ENCODE peak calls at places on chromosomes 13 and 19, in seven cellular contexts. K, J, G, U, W, V and B are unnamed samples.

GRCh38 chr13:109203587-109203986 is 574.2 kb downstream of the MYO16 start:
- DNase-seq in U (no peak), V (no peak), W (no peak), J (no peak), G (no peak), K (no peak), B (no peak)

GRCh38 chr19:3699071-3699740 is 1.1 kb downstream of the PIP5K1C start:
- DNase-seq in K (no peak), J (no peak), U (peak), G (peak), W (no peak), V (no peak), B (peak)

GRCh38 chr13:104431895-104432294 is 1365.7 kb upstream of the SLC10A2 start:
- DNase-seq in U (no peak), W (no peak), G (no peak), V (no peak), K (no peak), J (no peak), B (no peak)

GRCh38 chr13:40780822-40781401 is 8.5 kb upstream of the SLC25A15 start:
- DNase-seq in K (no peak), U (no peak), V (no peak), G (no peak), W (no peak), J (no peak), B (peak)

GRCh38 chr19:45469835-45470146 is 2.0 kb downstream of the FOSB start:
- DNase-seq in W (no peak), J (peak), U (no peak), V (no peak), K (peak), G (no peak), B (peak)

GRCh38 chr13:78876915-78877549 is 218.1 kb upstream of the OBI1 start:
- DNase-seq in V (no peak), U (no peak), K (no peak), J (no peak), G (no peak), W (no peak), B (no peak)

GRCh38 chr19:5676711-5677110 is 3.6 kb downstream of the MICOS13 start:
- DNase-seq in K (no peak), W (no peak), J (no peak), G (no peak), V (no peak), U (no peak), B (no peak)

GRCh38 chr13:88107486-88108044 is 436.4 kb downstream of the SLITRK5 start:
- DNase-seq in U (no peak), V (no peak), W (no peak), J (no peak), G (no peak), K (no peak), B (no peak)

GRCh38 chr13:110509971-110510786 is 51.3 kb downstream of the RAB20 start:
- DNase-seq in U (no peak), G (no peak), K (no peak), W (no peak), J (no peak), V (no peak), B (no peak)

GRCh38 chr19:50555447-50556235 is 12.6 kb downstream of the LRRC4B start:
- DNase-seq in U (no peak), K (no peak), J (peak), W (no peak), V (no peak), G (no peak), B (peak)

GRCh38 chr19:11421607-11422098 is 2.5 kb upstream of the RGL3 start:
- DNase-seq in W (no peak), V (no peak), U (no peak), J (peak), K (peak), G (peak), B (no peak)

GRCh38 chr13:61202042-61202441 is 213.6 kb downstream of the PCDH20 start:
- DNase-seq in J (peak), V (no peak), K (no peak), U (no peak), W (no peak), G (no peak), B (no peak)

GRCh38 chr13:106349080-106349841 is 186.2 kb downstream of the EFNB2 start:
- DNase-seq in V (peak), U (no peak), K (peak), J (peak), G (no peak), W (no peak), B (peak)

GRCh38 chr19:17797397-17798201 is 2.7 kb downstream of the B3GNT3 start:
- DNase-seq in V (no peak), W (no peak), U (no peak), J (no peak), K (no peak), G (peak), B (no peak)

GRCh38 chr13:43390582-43390981 is 367.2 kb downstream of the DNAJC15 start:
- DNase-seq in K (no peak), J (no peak), W (no peak), U (no peak), V (no peak), G (no peak), B (no peak)